ENCODE peak calls at places on chromosomes 12 and 14, in seven cellular contexts. One of them, this sample, is unnamed.

GRCh38 chr14:104972301-104973211 is 5.6 kb downstream of the AHNAK2 start:
- DNase-seq in endothelial cell of umbilical vein: peak; percentile 63
- DNase-seq in IMR-90: no peak
- DNase-seq in omental fat pad: no peak
- DNase-seq in fibroblast of mammary gland: peak; percentile 74
- DNase-seq in GM12865: no peak
- DNase-seq in GM23338: no peak
- DNase-seq in this sample: peak; percentile 91

GRCh38 chr12:96720363-96720705 is 186.7 kb upstream of the NEDD1 start:
- DNase-seq in endothelial cell of umbilical vein: no peak
- DNase-seq in IMR-90: no peak
- DNase-seq in omental fat pad: no peak
- DNase-seq in fibroblast of mammary gland: peak; percentile 1
- DNase-seq in GM12865: peak; percentile 30
- DNase-seq in GM23338: peak; percentile 52
- DNase-seq in this sample: no peak

GRCh38 chr14:103626150-103626850 is 2.7 kb upstream of the KLC1 start:
- DNase-seq in endothelial cell of umbilical vein: no peak
- DNase-seq in IMR-90: no peak
- DNase-seq in omental fat pad: no peak
- DNase-seq in fibroblast of mammary gland: no peak
- DNase-seq in GM12865: no peak
- DNase-seq in GM23338: no peak
- DNase-seq in this sample: no peak

GRCh38 chr14:21307641-21308040 is 27.8 kb downstream of the RPGRIP1 start:
- DNase-seq in endothelial cell of umbilical vein: no peak
- DNase-seq in IMR-90: no peak
- DNase-seq in omental fat pad: no peak
- DNase-seq in fibroblast of mammary gland: no peak
- DNase-seq in GM12865: no peak
- DNase-seq in GM23338: no peak
- DNase-seq in this sample: no peak

GRCh38 chr14:97442363-97442762 is 645.2 kb downstream of the VRK1 start:
- DNase-seq in endothelial cell of umbilical vein: no peak
- DNase-seq in IMR-90: no peak
- DNase-seq in omental fat pad: no peak
- DNase-seq in fibroblast of mammary gland: no peak
- DNase-seq in GM12865: peak; percentile 94
- DNase-seq in GM23338: no peak
- DNase-seq in this sample: no peak

GRCh38 chr12:29314421-29314820 is 66.6 kb downstream of the ERGIC2 start:
- DNase-seq in endothelial cell of umbilical vein: no peak
- DNase-seq in IMR-90: no peak
- DNase-seq in omental fat pad: no peak
- DNase-seq in fibroblast of mammary gland: no peak
- DNase-seq in GM12865: no peak
- DNase-seq in GM23338: no peak
- DNase-seq in this sample: no peak

GRCh38 chr12:81206425-81206824 is 128.5 kb downstream of the ACSS3 start:
- DNase-seq in endothelial cell of umbilical vein: no peak
- DNase-seq in IMR-90: no peak
- DNase-seq in omental fat pad: no peak
- DNase-seq in fibroblast of mammary gland: no peak
- DNase-seq in GM12865: no peak
- DNase-seq in GM23338: peak; percentile 36
- DNase-seq in this sample: no peak

GRCh38 chr14:42535397-42535796 is 928.7 kb downstream of the LRFN5 start:
- DNase-seq in endothelial cell of umbilical vein: no peak
- DNase-seq in IMR-90: no peak
- DNase-seq in omental fat pad: no peak
- DNase-seq in fibroblast of mammary gland: no peak
- DNase-seq in GM12865: no peak
- DNase-seq in GM23338: peak; percentile 56
- DNase-seq in this sample: no peak

GRCh38 chr14:85531594-85532391 is 1.8 kb downstream of the FLRT2 start:
- DNase-seq in endothelial cell of umbilical vein: peak; percentile 92
- DNase-seq in IMR-90: peak; percentile 80
- DNase-seq in omental fat pad: no peak
- DNase-seq in fibroblast of mammary gland: peak; percentile 85
- DNase-seq in GM12865: no peak
- DNase-seq in GM23338: peak; percentile 84
- DNase-seq in this sample: peak; percentile 91

GRCh38 chr12:64893961-64894360 is 69.5 kb downstream of the TBC1D30 start:
- DNase-seq in endothelial cell of umbilical vein: peak; percentile 39
- DNase-seq in IMR-90: peak; percentile 88
- DNase-seq in omental fat pad: no peak
- DNase-seq in fibroblast of mammary gland: peak; percentile 92
- DNase-seq in GM12865: no peak
- DNase-seq in GM23338: no peak
- DNase-seq in this sample: no peak

GRCh38 chr12:27209257-27209910 is 34.7 kb upstream of the STK38L start:
- DNase-seq in endothelial cell of umbilical vein: no peak
- DNase-seq in IMR-90: no peak
- DNase-seq in omental fat pad: no peak
- DNase-seq in fibroblast of mammary gland: no peak
- DNase-seq in GM12865: peak; percentile 36
- DNase-seq in GM23338: no peak
- DNase-seq in this sample: no peak

GRCh38 chr12:27210187-27210586 is 33.9 kb upstream of the STK38L start:
- DNase-seq in endothelial cell of umbilical vein: no peak
- DNase-seq in IMR-90: no peak
- DNase-seq in omental fat pad: no peak
- DNase-seq in fibroblast of mammary gland: no peak
- DNase-seq in GM12865: no peak
- DNase-seq in GM23338: no peak
- DNase-seq in this sample: no peak

GRCh38 chr12:27212861-27213260 is 31.2 kb upstream of the STK38L start:
- DNase-seq in endothelial cell of umbilical vein: no peak
- DNase-seq in IMR-90: no peak
- DNase-seq in omental fat pad: no peak
- DNase-seq in fibroblast of mammary gland: no peak
- DNase-seq in GM12865: no peak
- DNase-seq in GM23338: no peak
- DNase-seq in this sample: no peak

GRCh38 chr12:27213830-27214787 is 30.0 kb upstream of the STK38L start:
- DNase-seq in endothelial cell of umbilical vein: no peak
- DNase-seq in IMR-90: no peak
- DNase-seq in omental fat pad: no peak
- DNase-seq in fibroblast of mammary gland: no peak
- DNase-seq in GM12865: peak; percentile 37
- DNase-seq in GM23338: no peak
- DNase-seq in this sample: no peak

GRCh38 chr12:27213304-27213703 is 30.8 kb upstream of the STK38L start:
- DNase-seq in endothelial cell of umbilical vein: no peak
- DNase-seq in IMR-90: no peak
- DNase-seq in omental fat pad: no peak
- DNase-seq in fibroblast of mammary gland: no peak
- DNase-seq in GM12865: no peak
- DNase-seq in GM23338: no peak
- DNase-seq in this sample: no peak
- TF ChIP-seq CTCF in endothelial cell of umbilical vein: no peak
- TF ChIP-seq CTCF in IMR-90: no peak
- TF ChIP-seq CTCF in omental fat pad: no peak
- TF ChIP-seq CTCF in fibroblast of mammary gland: no peak
- TF ChIP-seq CTCF in GM12865: no peak
- TF ChIP-seq CTCF in GM23338: no peak
- TF ChIP-seq CTCF in this sample: no peak

GRCh38 chr14:75259946-75260545 is 18.6 kb upstream of the FOS start:
- DNase-seq in endothelial cell of umbilical vein: no peak
- DNase-seq in IMR-90: no peak
- DNase-seq in omental fat pad: no peak
- DNase-seq in fibroblast of mammary gland: no peak
- DNase-seq in GM12865: no peak
- DNase-seq in GM23338: no peak
- DNase-seq in this sample: no peak

GRCh38 chr14:75257241-75257640 is 21.4 kb upstream of the FOS start:
- DNase-seq in endothelial cell of umbilical vein: peak; percentile 72
- DNase-seq in IMR-90: peak; percentile 37
- DNase-seq in omental fat pad: no peak
- DNase-seq in fibroblast of mammary gland: peak; percentile 56
- DNase-seq in GM12865: no peak
- DNase-seq in GM23338: no peak
- DNase-seq in this sample: no peak

GRCh38 chr14:75258079-75258802 is 20.4 kb upstream of the FOS start:
- DNase-seq in endothelial cell of umbilical vein: no peak
- DNase-seq in IMR-90: peak; percentile 59
- DNase-seq in omental fat pad: no peak
- DNase-seq in fibroblast of mammary gland: peak; percentile 73
- DNase-seq in GM12865: no peak
- DNase-seq in GM23338: no peak
- DNase-seq in this sample: no peak

GRCh38 chr14:75258803-75259509 is 19.7 kb upstream of the FOS start:
- DNase-seq in endothelial cell of umbilical vein: peak; percentile 100
- DNase-seq in IMR-90: peak; percentile 100
- DNase-seq in omental fat pad: peak; percentile 96
- DNase-seq in fibroblast of mammary gland: peak; percentile 100
- DNase-seq in GM12865: peak; percentile 99
- DNase-seq in GM23338: peak; percentile 100
- DNase-seq in this sample: peak; percentile 100

GRCh38 chr14:75259510-75259855 is 19.1 kb upstream of the FOS start:
- DNase-seq in endothelial cell of umbilical vein: no peak
- DNase-seq in IMR-90: peak; percentile 77
- DNase-seq in omental fat pad: no peak
- DNase-seq in fibroblast of mammary gland: peak; percentile 76
- DNase-seq in GM12865: no peak
- DNase-seq in GM23338: peak; percentile 62
- DNase-seq in this sample: no peak
- TF ChIP-seq CTCF in endothelial cell of umbilical vein: peak; percentile 8
- TF ChIP-seq CTCF in IMR-90: peak; percentile 28
- TF ChIP-seq CTCF in omental fat pad: no peak
- TF ChIP-seq CTCF in fibroblast of mammary gland: peak; percentile 36
- TF ChIP-seq CTCF in GM12865: no peak
- TF ChIP-seq CTCF in GM23338: peak; percentile 24
- TF ChIP-seq CTCF in this sample: peak; percentile 41

DNA sequence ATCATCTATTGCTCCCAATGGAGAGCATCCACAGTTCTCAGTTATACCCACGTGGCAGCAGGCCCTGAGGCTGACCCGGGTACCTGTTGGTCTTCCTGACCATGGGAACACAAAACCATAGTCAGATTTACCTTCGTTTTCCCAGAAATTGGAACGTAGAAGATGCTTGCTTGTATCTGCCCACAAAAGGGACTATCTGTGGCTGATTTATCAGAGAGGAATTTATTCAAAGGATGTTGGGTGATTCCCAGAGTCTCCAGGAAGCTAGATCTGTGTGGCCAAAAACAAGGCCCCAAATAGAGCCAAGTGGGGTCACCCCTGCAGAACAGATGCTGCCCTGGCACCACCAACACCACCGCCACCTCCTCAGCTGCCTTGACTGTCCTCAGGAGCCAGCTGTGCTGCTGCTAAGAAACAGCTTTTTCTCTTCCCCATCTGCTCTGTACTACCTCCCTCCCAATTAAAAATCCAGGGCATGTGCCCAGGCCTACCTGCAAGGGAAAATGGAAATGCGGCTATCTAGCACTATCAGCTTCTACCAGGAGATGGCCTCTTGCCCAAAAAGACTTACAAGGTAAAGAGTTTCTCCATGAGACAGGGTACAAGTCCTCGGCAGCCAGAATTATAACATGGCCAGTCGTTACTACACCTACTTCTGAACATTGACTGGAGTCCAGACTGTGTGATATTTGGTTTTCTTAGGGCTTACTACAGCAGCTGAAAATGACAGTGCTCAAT is 128.6 kb upstream of the PLEKHG7 start:
- DNase-seq in endothelial cell of umbilical vein: peak; percentile 24
- DNase-seq in IMR-90: peak; percentile 40
- DNase-seq in omental fat pad: no peak
- DNase-seq in fibroblast of mammary gland: peak; percentile 31
- DNase-seq in GM12865: no peak
- DNase-seq in GM23338: peak; percentile 70
- DNase-seq in this sample: no peak
- TF ChIP-seq CTCF in endothelial cell of umbilical vein: no peak
- TF ChIP-seq CTCF in IMR-90: peak; percentile 39
- TF ChIP-seq CTCF in omental fat pad: no peak
- TF ChIP-seq CTCF in fibroblast of mammary gland: peak; percentile 30
- TF ChIP-seq CTCF in GM12865: peak; percentile 15
- TF ChIP-seq CTCF in GM23338: peak; percentile 71
- TF ChIP-seq CTCF in this sample: peak; percentile 43

GRCh38 chr12:57089259-57090245 is 638 bp downstream of the NAB2 start:
- DNase-seq in endothelial cell of umbilical vein: peak; percentile 72
- DNase-seq in IMR-90: peak; percentile 51
- DNase-seq in omental fat pad: no peak
- DNase-seq in fibroblast of mammary gland: peak; percentile 58
- DNase-seq in GM12865: peak; percentile 54
- DNase-seq in GM23338: peak; percentile 49
- DNase-seq in this sample: no peak

GRCh38 chr12:57086951-57087688 is 1.8 kb upstream of the NAB2 start:
- DNase-seq in endothelial cell of umbilical vein: peak; percentile 76
- DNase-seq in IMR-90: peak; percentile 93
- DNase-seq in omental fat pad: peak; percentile 86
- DNase-seq in fibroblast of mammary gland: peak; percentile 92
- DNase-seq in GM12865: peak; percentile 92
- DNase-seq in GM23338: peak; percentile 85
- DNase-seq in this sample: peak; percentile 91

GRCh38 chr12:57088442-57089258 is at the start of gene NAB2:
- DNase-seq in endothelial cell of umbilical vein: peak; percentile 89
- DNase-seq in IMR-90: peak; percentile 97
- DNase-seq in omental fat pad: peak; percentile 72
- DNase-seq in fibroblast of mammary gland: peak; percentile 96
- DNase-seq in GM12865: peak; percentile 98
- DNase-seq in GM23338: peak; percentile 95
- DNase-seq in this sample: peak; percentile 96

GRCh38 chr12:57087689-57088441 is 1.0 kb upstream of the NAB2 start:
- DNase-seq in endothelial cell of umbilical vein: peak; percentile 88
- DNase-seq in IMR-90: peak; percentile 98
- DNase-seq in omental fat pad: peak; percentile 73
- DNase-seq in fibroblast of mammary gland: peak; percentile 98
- DNase-seq in GM12865: peak; percentile 93
- DNase-seq in GM23338: peak; percentile 92
- DNase-seq in this sample: peak; percentile 94

DNA sequence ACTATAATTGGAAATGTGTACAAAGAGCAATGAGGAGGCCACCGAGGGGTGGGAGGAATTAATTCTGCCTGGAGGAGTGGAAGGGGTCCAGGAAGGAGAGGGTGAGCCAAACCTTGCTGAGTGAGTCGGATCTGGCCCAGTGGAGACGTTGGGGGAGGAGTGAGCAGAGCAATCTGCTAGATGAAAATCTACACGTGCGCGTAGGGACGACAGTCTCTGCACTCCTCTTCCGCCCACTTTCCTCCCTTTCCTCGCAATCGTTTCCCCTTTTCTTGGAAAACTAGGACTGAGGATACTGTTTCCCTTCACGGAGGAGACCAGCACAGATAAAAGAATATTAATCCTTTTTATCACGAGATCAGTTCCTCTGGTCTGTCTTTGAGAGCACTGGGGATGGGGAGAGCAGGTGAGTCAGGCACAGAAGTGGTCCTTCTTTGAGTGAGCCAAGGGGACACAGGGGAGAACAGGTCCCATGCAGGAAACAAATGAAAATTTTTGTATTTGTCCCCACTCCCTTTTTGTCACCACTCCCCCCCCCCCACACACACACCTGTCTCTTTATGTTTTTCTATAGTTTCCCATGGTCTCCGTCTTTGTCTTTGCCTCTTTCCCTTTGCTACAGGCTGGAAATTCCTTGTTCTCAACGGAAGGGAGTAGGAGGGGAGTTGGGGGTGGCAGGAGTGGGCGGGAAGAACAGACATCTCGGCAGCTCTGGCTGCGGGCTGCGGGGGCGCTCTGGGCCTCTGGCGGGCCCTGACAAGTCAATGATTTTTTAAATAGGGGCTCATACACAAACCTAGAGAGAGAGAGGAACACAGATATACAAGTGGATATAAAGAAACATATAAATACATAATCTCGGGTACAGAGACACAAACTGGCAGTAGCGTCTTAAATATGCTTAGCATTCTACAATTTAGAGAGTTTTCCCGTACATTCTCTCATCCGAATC is 2.6 kb upstream of the NAB2 start:
- DNase-seq in endothelial cell of umbilical vein: peak; percentile 83
- DNase-seq in IMR-90: peak; percentile 83
- DNase-seq in omental fat pad: no peak
- DNase-seq in fibroblast of mammary gland: peak; percentile 83
- DNase-seq in GM12865: peak; percentile 76
- DNase-seq in GM23338: peak; percentile 90
- DNase-seq in this sample: no peak
- TF ChIP-seq CTCF in endothelial cell of umbilical vein: peak; percentile 28
- TF ChIP-seq CTCF in IMR-90: peak; percentile 48
- TF ChIP-seq CTCF in omental fat pad: no peak
- TF ChIP-seq CTCF in fibroblast of mammary gland: peak; percentile 18
- TF ChIP-seq CTCF in GM12865: peak; percentile 32
- TF ChIP-seq CTCF in GM23338: peak; percentile 48
- TF ChIP-seq CTCF in this sample: peak; percentile 51